ENCODE peak calls at places on chromosomes 11 and 22, in nine cellular contexts. T, Z, Y, S, I, J, P, G and Q are unnamed samples.

GRCh38 chr22:49967333-49968241 is 7.0 kb downstream of the PIM3 start:
- DNase-seq in T (no peak), Y (no peak), S (no peak), I (peak; percentile 10), J (no peak), P (peak; percentile 53), G (peak; percentile 65), Z (peak; percentile 52), Q (no peak)

GRCh38 chr11:29482510-29482909 is 534.3 kb downstream of the KCNA4 start:
- DNase-seq in Y (no peak), I (no peak), G (no peak), Z (no peak), T (no peak), J (no peak), S (no peak), P (no peak), Q (no peak)

GRCh38 chr22:35348703-35349102 is 32.2 kb upstream of the HMOX1 start:
- DNase-seq in Y (no peak), Z (no peak), S (no peak), G (no peak), J (no peak), T (no peak), P (no peak), I (no peak), Q (no peak)

GRCh38 chr11:20873054-20873453 is 203.7 kb downstream of the NELL1 start:
- DNase-seq in T (no peak), I (no peak), Z (no peak), Y (no peak), P (peak; percentile 73), J (no peak), G (no peak), S (no peak), Q (no peak)

GRCh38 chr22:31192513-31192912 is 19.6 kb upstream of the LIMK2 start:
- DNase-seq in J (no peak), Y (no peak), P (no peak), I (peak; percentile 85), G (peak; percentile 48), T (peak; percentile 21), Z (peak; percentile 76), S (no peak), Q (peak; percentile 28)

GRCh38 chr22:42313804-42314581 is 43.5 kb upstream of the TCF20 start:
- DNase-seq in I (no peak), Z (no peak), S (no peak), J (peak; percentile 59), G (peak; percentile 16), T (no peak), P (peak; percentile 90), Y (peak; percentile 63), Q (no peak)

GRCh38 chr11:96474263-96474662 is 84.5 kb downstream of the JRKL start:
- DNase-seq in I (no peak), G (no peak), Y (no peak), P (no peak), Z (no peak), T (no peak), S (no peak), J (no peak), Q (no peak)

GRCh38 chr11:28598531-28598930 is 490.3 kb downstream of the METTL15 start:
- DNase-seq in J (no peak), Z (no peak), P (no peak), G (peak; percentile 10), Y (no peak), T (no peak), I (peak; percentile 37), S (no peak), Q (no peak)

GRCh38 chr11:45279645-45280044 is 6.5 kb downstream of the SYT13 start:
- DNase-seq in I (no peak), S (no peak), P (no peak), Z (no peak), G (no peak), T (no peak), J (no peak), Y (no peak), Q (no peak)

GRCh38 chr11:111557425-111558111 is 17.0 kb downstream of the LAYN start:
- DNase-seq in Z (peak; percentile 97), T (peak; percentile 95), S (peak; percentile 90), G (peak; percentile 96), Y (peak; percentile 99), I (peak; percentile 98), J (no peak), P (peak; percentile 45), Q (peak; percentile 99)

GRCh38 chr11:111555255-111555654 is 14.7 kb downstream of the LAYN start:
- DNase-seq in Z (peak; percentile 36), S (no peak), T (no peak), I (peak; percentile 76), P (no peak), Y (peak; percentile 93), J (no peak), G (peak; percentile 61), Q (peak; percentile 83)

GRCh38 chr11:111550258-111550657 is 9.7 kb downstream of the LAYN start:
- DNase-seq in Y (no peak), I (no peak), S (no peak), T (no peak), J (no peak), Z (no peak), G (no peak), P (no peak), Q (no peak)

GRCh38 chr11:111549869-111550203 is 9.3 kb downstream of the LAYN start:
- DNase-seq in Y (no peak), G (no peak), T (no peak), S (no peak), I (no peak), P (no peak), Z (no peak), J (no peak), Q (no peak)

GRCh38 chr11:111554532-111554931 is 14.0 kb downstream of the LAYN start:
- DNase-seq in T (no peak), Z (no peak), S (no peak), P (no peak), G (no peak), Y (no peak), J (peak; percentile 21), I (no peak), Q (no peak)
- H3K4me3 ChIP-seq in T (no peak overlapping the region), Z (no peak overlapping the region), S (no peak overlapping the region), P (no peak overlapping the region), G (no peak overlapping the region), Y (no peak overlapping the region), J (no peak overlapping the region), I (no peak overlapping the region), Q (no peak overlapping the region)

GRCh38 chr11:9681583-9682372 is 17.9 kb downstream of the SWAP70 start:
- DNase-seq in P (peak; percentile 48), G (no peak), S (no peak), I (no peak), Y (no peak), J (no peak), T (no peak), Z (no peak), Q (no peak)
- TF ChIP-seq CTCF in P (no peak), G (no peak), S (no peak), I (no peak), Y (no peak), J (no peak), T (no peak), Z (no peak), Q (no peak)

GRCh38 chr11:19199037-19199436 is 2.7 kb downstream of the CSRP3 start:
- DNase-seq in T (no peak), G (no peak), Y (no peak), Z (no peak), J (no peak), S (no peak), P (no peak), I (no peak), Q (no peak)
- H3K4me3 ChIP-seq in T (no peak overlapping the region), G (no peak overlapping the region), Y (no peak overlapping the region), Z (no peak overlapping the region), J (no peak overlapping the region), S (no peak overlapping the region), P (no peak overlapping the region), I (no peak overlapping the region), Q (no peak overlapping the region)

GRCh38 chr22:24937114-24937513 is 9.4 kb downstream of the LHFPL7 start:
- DNase-seq in Z (peak; percentile 32), P (peak; percentile 40), T (no peak), S (no peak), G (peak; percentile 11), I (no peak), Y (peak; percentile 7), J (no peak), Q (no peak)
- TF ChIP-seq CTCF in Z (peak; percentile 42), P (peak; percentile 36), T (no peak), S (peak; percentile 26), G (peak; percentile 27), I (peak; percentile 29), Y (peak; percentile 16), J (peak; percentile 48), Q (no peak)

DNA sequence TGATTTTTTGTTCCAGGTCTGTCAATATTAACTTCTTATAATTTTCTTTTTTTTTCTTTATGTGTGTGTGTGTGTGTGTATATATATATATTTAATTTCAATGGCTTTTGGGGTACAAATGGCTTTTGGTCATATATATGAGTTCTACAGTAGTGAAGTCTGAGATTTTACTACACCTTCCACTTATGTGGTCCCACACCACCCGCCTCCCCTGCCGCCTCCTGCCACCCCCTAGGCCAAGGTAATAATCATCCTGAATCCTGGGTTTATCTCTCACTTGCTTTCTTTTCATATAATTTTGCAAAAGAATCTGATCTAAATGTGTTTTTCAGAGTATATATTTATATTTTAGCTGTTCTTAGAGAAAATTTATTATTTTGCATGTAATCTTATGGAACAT is 11.1 kb downstream of the NEAT1 start:
- DNase-seq in T (no peak), P (no peak), I (no peak), S (no peak), Y (no peak), J (no peak), G (peak; percentile 13), Z (peak; percentile 43), Q (no peak)
- H3K4me3 ChIP-seq in T (no peak overlapping the region), P (no peak overlapping the region), I (peak overlapping the region; percentile 0), S (no peak overlapping the region), Y (no peak overlapping the region), J (no peak overlapping the region), G (peak overlapping the region; percentile 18), Z (peak overlapping the region; percentile 57), Q (no peak overlapping the region)

DNA sequence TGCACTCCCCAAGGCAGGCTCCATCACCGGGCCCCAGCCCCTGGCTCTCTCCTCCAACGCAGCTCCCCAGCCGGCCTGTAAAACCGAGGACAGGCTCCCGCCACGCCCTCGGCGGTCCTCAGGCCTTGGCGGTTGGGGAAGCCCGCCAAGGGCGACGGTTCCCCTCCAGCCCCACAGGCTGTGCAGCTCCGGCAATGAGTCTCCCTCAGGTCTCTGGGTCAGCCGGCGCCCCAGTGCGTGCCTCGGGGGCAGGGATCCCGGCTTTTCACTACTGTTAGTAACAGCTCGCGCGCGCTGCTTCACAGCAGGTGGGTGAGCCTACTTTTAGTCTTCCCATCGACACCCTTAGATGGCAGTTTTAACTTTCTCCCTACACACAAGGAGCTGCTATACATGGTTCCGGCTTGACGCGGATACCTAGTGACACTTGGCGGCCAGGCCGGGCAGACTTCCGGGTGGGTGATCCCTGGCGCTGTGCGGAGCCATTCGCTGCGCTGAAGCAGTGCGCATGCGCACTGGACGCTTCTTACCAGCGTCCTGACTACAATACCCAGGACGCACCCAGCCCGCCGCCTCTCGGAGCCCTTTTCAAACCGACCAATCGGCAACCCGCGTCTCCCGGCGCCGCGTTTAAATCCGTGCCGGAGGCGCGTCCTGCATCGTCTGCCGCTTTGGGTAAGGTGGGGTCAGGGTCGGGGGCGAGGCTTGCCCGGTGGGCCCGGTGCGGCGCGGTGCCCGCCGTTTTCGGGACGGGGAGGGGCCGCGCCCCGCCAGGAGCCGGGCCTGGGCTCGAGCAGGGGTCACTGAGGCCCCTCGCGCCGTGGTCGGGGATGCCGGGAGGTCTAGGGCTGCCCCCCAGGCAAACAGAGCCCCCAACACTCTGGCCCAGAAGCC is at the start of gene GTSE1:
- DNase-seq in G (peak; percentile 100), T (peak; percentile 92), Y (peak; percentile 93), Z (peak; percentile 97), I (peak; percentile 96), J (peak; percentile 81), S (peak; percentile 93), P (peak; percentile 99), Q (peak; percentile 76)
- TF ChIP-seq CTCF in G (no peak), T (peak; percentile 10), Y (no peak), Z (no peak), I (no peak), J (no peak), S (no peak), P (peak; percentile 35), Q (peak; percentile 25)